ENCODE peak calls at places on chromosomes 16 and 17, in seven cellular contexts. W, F, B, O, X, G and D are unnamed samples.

GRCh38 chr17:7857724-7858486 is at the start of gene CYB5D1:
- DNase-seq in W (peak; percentile 82), F (peak; percentile 89), B (peak; percentile 97), O (peak; percentile 77), X (peak; percentile 77), G (peak; percentile 46), D (peak; percentile 82)

GRCh38 chr17:36939944-36940312 is 2.7 kb downstream of the LHX1 start:
- DNase-seq in W (no peak), F (no peak), B (no peak), O (no peak), X (no peak), G (no peak), D (no peak)

GRCh38 chr17:39612935-39613465 is 5.3 kb upstream of the NEUROD2 start:
- DNase-seq in W (no peak), F (no peak), B (no peak), O (peak; percentile 6), X (no peak), G (no peak), D (no peak)

GRCh38 chr17:81371910-81372760 is 23.1 kb upstream of the BAHCC1 start:
- DNase-seq in W (no peak), F (no peak), B (peak; percentile 20), O (peak; percentile 49), X (no peak), G (no peak), D (no peak)

GRCh38 chr17:45248132-45248936 is 13.6 kb downstream of the SPATA32 start:
- DNase-seq in W (peak; percentile 65), F (peak; percentile 81), B (no peak), O (peak; percentile 63), X (peak; percentile 64), G (no peak), D (no peak)

GRCh38 chr16:50448522-50448921 is 79.7 kb upstream of the BRD7 start:
- DNase-seq in W (no peak), F (no peak), B (no peak), O (no peak), X (no peak), G (no peak), D (no peak)

GRCh38 chr17:1413281-1413791 is 13.3 kb upstream of the YWHAE start:
- DNase-seq in W (no peak), F (no peak), B (peak; percentile 63), O (no peak), X (no peak), G (no peak), D (peak; percentile 80)

GRCh38 chr16:79093554-79093967 is 507.0 kb downstream of the MAF start:
- DNase-seq in W (peak; percentile 28), F (peak; percentile 13), B (no peak), O (no peak), X (peak; percentile 12), G (no peak), D (no peak)

GRCh38 chr16:26993511-26993910 is 73.2 kb upstream of the C16orf82 start:
- DNase-seq in W (no peak), F (no peak), B (no peak), O (no peak), X (no peak), G (no peak), D (no peak)

GRCh38 chr16:57009641-57010170 is 20.3 kb downstream of the NLRC5 start:
- DNase-seq in W (no peak), F (no peak), B (no peak), O (no peak), X (no peak), G (no peak), D (no peak)

GRCh38 chr16:30740364-30741251 is 7.6 kb upstream of the PHKG2 start:
- DNase-seq in W (no peak), F (no peak), B (no peak), O (no peak), X (no peak), G (no peak), D (peak; percentile 66)

GRCh38 chr17:43547659-43548256 is 1.6 kb upstream of the ETV4 start:
- DNase-seq in W (no peak), F (no peak), B (no peak), O (no peak), X (no peak), G (no peak), D (no peak)

GRCh38 chr17:45127583-45128300 is 4.6 kb downstream of the PLCD3 start:
- DNase-seq in W (no peak), F (no peak), B (no peak), O (no peak), X (no peak), G (no peak), D (no peak)

GRCh38 chr16:87713469-87714229 is 52.1 kb downstream of the KLHDC4 start:
- DNase-seq in W (peak; percentile 45), F (peak; percentile 55), B (no peak), O (no peak), X (peak; percentile 26), G (no peak), D (no peak)

GRCh38 chr16:15403392-15403995 is 7.9 kb downstream of the MPV17L start:
- DNase-seq in W (no peak), F (no peak), B (no peak), O (no peak), X (no peak), G (no peak), D (no peak)

GRCh38 chr17:15490634-15491261 is 23.3 kb upstream of the CDRT4 start:
- DNase-seq in W (peak; percentile 48), F (no peak), B (no peak), O (peak; percentile 10), X (no peak), G (no peak), D (no peak)

GRCh38 chr17:70332811-70333210 is 163.5 kb downstream of the KCNJ2 start:
- DNase-seq in W (no peak), F (no peak), B (peak; percentile 39), O (no peak), X (no peak), G (no peak), D (no peak)

GRCh38 chr17:31596382-31597323 is 205.2 kb downstream of the RAB11FIP4 start:
- DNase-seq in W (peak; percentile 7), F (no peak), B (peak; percentile 44), O (no peak), X (no peak), G (peak; percentile 16), D (peak; percentile 87)

GRCh38 chr17:3712811-3713463 is 10.8 kb upstream of the HASPIN start:
- DNase-seq in W (no peak), F (no peak), B (no peak), O (no peak), X (no peak), G (no peak), D (no peak)

GRCh38 chr17:75557075-75557851 is 30.3 kb upstream of the MYO15B start:
- DNase-seq in W (no peak), F (no peak), B (no peak), O (peak; percentile 61), X (no peak), G (no peak), D (peak; percentile 27)

GRCh38 chr17:39527220-39527813 is 66.0 kb downstream of the CDK12 start:
- DNase-seq in W (no peak), F (no peak), B (peak; percentile 4), O (no peak), X (no peak), G (no peak), D (no peak)

GRCh38 chr17:42565523-42566214 is 1.2 kb upstream of the MLX start:
- DNase-seq in W (no peak), F (no peak), B (no peak), O (no peak), X (no peak), G (no peak), D (no peak)

GRCh38 chr16:53022374-53022773 is 30.3 kb downstream of the CHD9NB start:
- DNase-seq in W (no peak), F (no peak), B (peak; percentile 58), O (peak; percentile 60), X (no peak), G (no peak), D (no peak)

GRCh38 chr16:58025351-58026138 is at the start of gene MMP15:
- DNase-seq in W (peak; percentile 22), F (peak; percentile 33), B (peak; percentile 76), O (peak; percentile 78), X (peak; percentile 56), G (no peak), D (no peak)

GRCh38 chr16:11007714-11008240 is 63.4 kb downstream of the CLEC16A start:
- DNase-seq in W (no peak), F (no peak), B (no peak), O (no peak), X (no peak), G (no peak), D (no peak)

GRCh38 chr16:12580809-12581208 is 222.9 kb downstream of the CPPED1 start:
- DNase-seq in W (no peak), F (no peak), B (no peak), O (no peak), X (no peak), G (no peak), D (no peak)

GRCh38 chr16:85037050-85037410 is 9.4 kb downstream of the KIAA0513 start:
- DNase-seq in W (no peak), F (no peak), B (peak; percentile 97), O (no peak), X (no peak), G (no peak), D (no peak)

GRCh38 chr16:28193530-28194423 is 18.0 kb downstream of the XPO6 start:
- DNase-seq in W (peak; percentile 29), F (no peak), B (no peak), O (no peak), X (no peak), G (no peak), D (peak; percentile 82)

GRCh38 chr17:29383687-29384086 is 6.5 kb upstream of the TAOK1 start:
- DNase-seq in W (no peak), F (no peak), B (no peak), O (no peak), X (no peak), G (no peak), D (no peak)

GRCh38 chr17:75160211-75160610 is 5.9 kb upstream of the JPT1 start:
- DNase-seq in W (no peak), F (no peak), B (no peak), O (no peak), X (no peak), G (no peak), D (no peak)

GRCh38 chr16:75340715-75341500 is 89.5 kb upstream of the BCAR1 start:
- DNase-seq in W (no peak), F (no peak), B (no peak), O (no peak), X (no peak), G (no peak), D (no peak)

GRCh38 chr17:47694018-47694817 is at the start of gene TBKBP1:
- DNase-seq in W (no peak), F (peak; percentile 59), B (peak; percentile 60), O (peak; percentile 88), X (peak; percentile 24), G (no peak), D (no peak)

GRCh38 chr16:29877266-29877961 is 14.4 kb upstream of the CDIPT start:
- DNase-seq in W (peak; percentile 74), F (peak; percentile 15), B (no peak), O (peak; percentile 75), X (peak; percentile 30), G (no peak), D (no peak)

GRCh38 chr16:20074089-20074956 is 633 bp upstream of the GPR139 start:
- DNase-seq in W (no peak), F (no peak), B (no peak), O (no peak), X (no peak), G (no peak), D (no peak)

GRCh38 chr17:61399131-61400057 is at the start of gene TBX2:
- DNase-seq in W (no peak), F (no peak), B (no peak), O (peak; percentile 69), X (no peak), G (no peak), D (peak; percentile 98)

GRCh38 chr17:50108556-50108955 is 13.4 kb downstream of the PDK2 start:
- DNase-seq in W (no peak), F (no peak), B (no peak), O (no peak), X (no peak), G (no peak), D (no peak)

GRCh38 chr16:77946834-77947233 is 75.5 kb upstream of the CLEC3A start:
- DNase-seq in W (no peak), F (no peak), B (no peak), O (no peak), X (no peak), G (no peak), D (no peak)